ENCODE peak calls at places on chromosomes 2 and 18, in six cellular contexts. One of them, this sample, is unnamed.

GRCh38 chr2:74576830-74577229 is 22.3 kb downstream of the DOK1 start:
- DNase-seq in activated B cell treated with CpG ODN at 0.5 μM for 24 hours: no peak
- DNase-seq in epithelial cell of esophagus: peak; percentile 28
- DNase-seq in left lung: peak; percentile 51
- DNase-seq in HFFc6: peak; percentile 90
- DNase-seq in CD8-positive, alpha-beta T cell: no peak
- DNase-seq in this sample: no peak

GRCh38 chr18:27005589-27005988 is 140.1 kb upstream of the AQP4 start:
- DNase-seq in activated B cell treated with CpG ODN at 0.5 μM for 24 hours: no peak
- DNase-seq in epithelial cell of esophagus: peak; percentile 30
- DNase-seq in left lung: no peak
- DNase-seq in HFFc6: no peak
- DNase-seq in CD8-positive, alpha-beta T cell: no peak
- DNase-seq in this sample: no peak

GRCh38 chr2:85259101-85259590 is 68.6 kb downstream of the TGOLN2 start:
- DNase-seq in activated B cell treated with CpG ODN at 0.5 μM for 24 hours: no peak
- DNase-seq in epithelial cell of esophagus: peak; percentile 34
- DNase-seq in left lung: no peak
- DNase-seq in HFFc6: peak; percentile 50
- DNase-seq in CD8-positive, alpha-beta T cell: no peak
- DNase-seq in this sample: no peak

GRCh38 chr2:231861538-231861937 is 64.7 kb downstream of the NPPC start:
- DNase-seq in activated B cell treated with CpG ODN at 0.5 μM for 24 hours: no peak
- DNase-seq in epithelial cell of esophagus: no peak
- DNase-seq in left lung: no peak
- DNase-seq in HFFc6: no peak
- DNase-seq in CD8-positive, alpha-beta T cell: no peak
- DNase-seq in this sample: no peak

GRCh38 chr2:83665894-83666293 is 793.2 kb downstream of the SUCLG1 start:
- DNase-seq in activated B cell treated with CpG ODN at 0.5 μM for 24 hours: no peak
- DNase-seq in epithelial cell of esophagus: peak; percentile 89
- DNase-seq in left lung: no peak
- DNase-seq in HFFc6: no peak
- DNase-seq in CD8-positive, alpha-beta T cell: no peak
- DNase-seq in this sample: no peak

GRCh38 chr18:9260388-9261380 is 73.9 kb upstream of the TWSG1 start:
- DNase-seq in activated B cell treated with CpG ODN at 0.5 μM for 24 hours: no peak
- DNase-seq in epithelial cell of esophagus: no peak
- DNase-seq in left lung: no peak
- DNase-seq in HFFc6: no peak
- DNase-seq in CD8-positive, alpha-beta T cell: no peak
- DNase-seq in this sample: no peak

GRCh38 chr18:47847635-47848034 is 82.8 kb downstream of the SMAD2 start:
- DNase-seq in activated B cell treated with CpG ODN at 0.5 μM for 24 hours: no peak
- DNase-seq in epithelial cell of esophagus: no peak
- DNase-seq in left lung: no peak
- DNase-seq in HFFc6: no peak
- DNase-seq in CD8-positive, alpha-beta T cell: no peak
- DNase-seq in this sample: no peak

GRCh38 chr2:206274434-206275273 is at the start of gene ZDBF2:
- DNase-seq in activated B cell treated with CpG ODN at 0.5 μM for 24 hours: peak; percentile 58
- DNase-seq in epithelial cell of esophagus: peak; percentile 46
- DNase-seq in left lung: no peak
- DNase-seq in HFFc6: peak; percentile 17
- DNase-seq in CD8-positive, alpha-beta T cell: peak; percentile 16
- DNase-seq in this sample: no peak

GRCh38 chr2:45287040-45287439 is 277.8 kb upstream of the SIX2 start:
- DNase-seq in activated B cell treated with CpG ODN at 0.5 μM for 24 hours: no peak
- DNase-seq in epithelial cell of esophagus: no peak
- DNase-seq in left lung: no peak
- DNase-seq in HFFc6: no peak
- DNase-seq in CD8-positive, alpha-beta T cell: no peak
- DNase-seq in this sample: no peak

GRCh38 chr2:104504331-104505073 is 349.4 kb upstream of the POU3F3 start:
- DNase-seq in activated B cell treated with CpG ODN at 0.5 μM for 24 hours: no peak
- DNase-seq in epithelial cell of esophagus: no peak
- DNase-seq in left lung: no peak
- DNase-seq in HFFc6: no peak
- DNase-seq in CD8-positive, alpha-beta T cell: no peak
- DNase-seq in this sample: peak; percentile 16

GRCh38 chr2:149223472-149224062 is 106.8 kb upstream of the LYPD6 start:
- DNase-seq in activated B cell treated with CpG ODN at 0.5 μM for 24 hours: no peak
- DNase-seq in epithelial cell of esophagus: no peak
- DNase-seq in left lung: no peak
- DNase-seq in HFFc6: no peak
- DNase-seq in CD8-positive, alpha-beta T cell: no peak
- DNase-seq in this sample: no peak

GRCh38 chr18:22846088-22846683 is 86.9 kb upstream of the RBBP8 start:
- DNase-seq in activated B cell treated with CpG ODN at 0.5 μM for 24 hours: no peak
- DNase-seq in epithelial cell of esophagus: peak; percentile 54
- DNase-seq in left lung: no peak
- DNase-seq in HFFc6: no peak
- DNase-seq in CD8-positive, alpha-beta T cell: no peak
- DNase-seq in this sample: no peak

GRCh38 chr2:144382848-144383247 is 137.1 kb downstream of the ZEB2 start:
- DNase-seq in activated B cell treated with CpG ODN at 0.5 μM for 24 hours: no peak
- DNase-seq in epithelial cell of esophagus: no peak
- DNase-seq in left lung: no peak
- DNase-seq in HFFc6: no peak
- DNase-seq in CD8-positive, alpha-beta T cell: no peak
- DNase-seq in this sample: no peak

GRCh38 chr2:236768393-236769140 is 198.9 kb downstream of the ACKR3 start:
- DNase-seq in activated B cell treated with CpG ODN at 0.5 μM for 24 hours: no peak
- DNase-seq in epithelial cell of esophagus: no peak
- DNase-seq in left lung: no peak
- DNase-seq in HFFc6: peak; percentile 81
- DNase-seq in CD8-positive, alpha-beta T cell: no peak
- DNase-seq in this sample: no peak

GRCh38 chr18:78571063-78571785 is 408.4 kb upstream of the SALL3 start:
- DNase-seq in activated B cell treated with CpG ODN at 0.5 μM for 24 hours: no peak
- DNase-seq in epithelial cell of esophagus: no peak
- DNase-seq in left lung: no peak
- DNase-seq in HFFc6: no peak
- DNase-seq in CD8-positive, alpha-beta T cell: no peak
- DNase-seq in this sample: no peak

GRCh38 chr2:238876232-238876630 is 28.3 kb downstream of the TWIST2 start:
- DNase-seq in activated B cell treated with CpG ODN at 0.5 μM for 24 hours: no peak
- DNase-seq in epithelial cell of esophagus: no peak
- DNase-seq in left lung: no peak
- DNase-seq in HFFc6: no peak
- DNase-seq in CD8-positive, alpha-beta T cell: no peak
- DNase-seq in this sample: no peak

GRCh38 chr2:42959148-42959992 is 167.0 kb upstream of the HAAO start:
- DNase-seq in activated B cell treated with CpG ODN at 0.5 μM for 24 hours: no peak
- DNase-seq in epithelial cell of esophagus: no peak
- DNase-seq in left lung: no peak
- DNase-seq in HFFc6: no peak
- DNase-seq in CD8-positive, alpha-beta T cell: no peak
- DNase-seq in this sample: no peak

GRCh38 chr2:183063083-183063482 is 15.5 kb upstream of the DUSP19 start:
- DNase-seq in activated B cell treated with CpG ODN at 0.5 μM for 24 hours: no peak
- DNase-seq in epithelial cell of esophagus: no peak
- DNase-seq in left lung: no peak
- DNase-seq in HFFc6: peak; percentile 85
- DNase-seq in CD8-positive, alpha-beta T cell: no peak
- DNase-seq in this sample: no peak

GRCh38 chr2:226798422-226799210 is 1.0 kb downstream of the IRS1 start:
- DNase-seq in activated B cell treated with CpG ODN at 0.5 μM for 24 hours: peak; percentile 56
- DNase-seq in epithelial cell of esophagus: peak; percentile 58
- DNase-seq in left lung: peak; percentile 59
- DNase-seq in HFFc6: peak; percentile 44
- DNase-seq in CD8-positive, alpha-beta T cell: peak; percentile 40
- DNase-seq in this sample: no peak

GRCh38 chr2:56239437-56239836 is 55.6 kb downstream of the CCDC85A start:
- DNase-seq in activated B cell treated with CpG ODN at 0.5 μM for 24 hours: no peak
- DNase-seq in epithelial cell of esophagus: no peak
- DNase-seq in left lung: no peak
- DNase-seq in HFFc6: peak; percentile 83
- DNase-seq in CD8-positive, alpha-beta T cell: no peak
- DNase-seq in this sample: no peak

GRCh38 chr18:35754464-35754863 is 172.9 kb downstream of the GALNT1 start:
- DNase-seq in activated B cell treated with CpG ODN at 0.5 μM for 24 hours: no peak
- DNase-seq in epithelial cell of esophagus: no peak
- DNase-seq in left lung: no peak
- DNase-seq in HFFc6: no peak
- DNase-seq in CD8-positive, alpha-beta T cell: no peak
- DNase-seq in this sample: no peak

GRCh38 chr2:233247116-233247515 is 4.4 kb upstream of the ATG16L1 start:
- DNase-seq in activated B cell treated with CpG ODN at 0.5 μM for 24 hours: no peak
- DNase-seq in epithelial cell of esophagus: no peak
- DNase-seq in left lung: no peak
- DNase-seq in HFFc6: no peak
- DNase-seq in CD8-positive, alpha-beta T cell: no peak
- DNase-seq in this sample: no peak

GRCh38 chr2:86072271-86072858 is 33.3 kb downstream of the POLR1A start:
- DNase-seq in activated B cell treated with CpG ODN at 0.5 μM for 24 hours: peak; percentile 38
- DNase-seq in epithelial cell of esophagus: no peak
- DNase-seq in left lung: peak; percentile 68
- DNase-seq in HFFc6: no peak
- DNase-seq in CD8-positive, alpha-beta T cell: no peak
- DNase-seq in this sample: no peak

GRCh38 chr18:56316727-56317126 is 321.7 kb downstream of the TXNL1 start:
- DNase-seq in activated B cell treated with CpG ODN at 0.5 μM for 24 hours: no peak
- DNase-seq in epithelial cell of esophagus: no peak
- DNase-seq in left lung: no peak
- DNase-seq in HFFc6: no peak
- DNase-seq in CD8-positive, alpha-beta T cell: no peak
- DNase-seq in this sample: no peak

GRCh38 chr18:56309104-56309503 is 329.3 kb downstream of the TXNL1 start:
- DNase-seq in activated B cell treated with CpG ODN at 0.5 μM for 24 hours: no peak
- DNase-seq in epithelial cell of esophagus: no peak
- DNase-seq in left lung: no peak
- DNase-seq in HFFc6: no peak
- DNase-seq in CD8-positive, alpha-beta T cell: no peak
- DNase-seq in this sample: no peak

GRCh38 chr18:56315363-56315762 is 323.0 kb downstream of the TXNL1 start:
- DNase-seq in activated B cell treated with CpG ODN at 0.5 μM for 24 hours: no peak
- DNase-seq in epithelial cell of esophagus: peak; percentile 75
- DNase-seq in left lung: no peak
- DNase-seq in HFFc6: peak; percentile 50
- DNase-seq in CD8-positive, alpha-beta T cell: no peak
- DNase-seq in this sample: no peak

GRCh38 chr18:56312554-56312953 is 325.8 kb downstream of the TXNL1 start:
- DNase-seq in activated B cell treated with CpG ODN at 0.5 μM for 24 hours: no peak
- DNase-seq in epithelial cell of esophagus: no peak
- DNase-seq in left lung: no peak
- DNase-seq in HFFc6: no peak
- DNase-seq in CD8-positive, alpha-beta T cell: no peak
- DNase-seq in this sample: no peak

DNA sequence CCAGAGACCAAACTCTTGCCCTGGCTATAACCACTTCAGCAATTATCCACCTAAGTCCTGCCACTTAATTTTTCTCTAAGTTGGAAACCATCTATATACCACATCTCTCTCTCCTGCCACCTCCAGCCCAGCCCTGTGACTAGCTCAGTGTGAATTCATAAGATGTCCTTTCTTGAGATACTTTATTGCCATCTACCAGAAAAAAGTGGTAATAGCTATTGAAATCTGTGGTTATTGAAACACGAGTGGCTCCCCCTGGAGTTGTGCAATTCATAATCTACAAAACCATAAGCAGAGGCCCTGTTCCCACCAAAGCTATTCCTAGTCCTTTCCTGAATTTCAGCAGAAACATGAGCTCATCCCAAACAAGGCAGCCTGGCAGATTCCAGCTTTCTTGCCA is 324.0 kb downstream of the TXNL1 start:
- DNase-seq in activated B cell treated with CpG ODN at 0.5 μM for 24 hours: no peak
- DNase-seq in epithelial cell of esophagus: peak; percentile 5
- DNase-seq in left lung: no peak
- DNase-seq in HFFc6: peak; percentile 50
- DNase-seq in CD8-positive, alpha-beta T cell: no peak
- DNase-seq in this sample: no peak
- TF ChIP-seq CTCF in activated B cell treated with CpG ODN at 0.5 μM for 24 hours: no peak
- TF ChIP-seq CTCF in epithelial cell of esophagus: no peak
- TF ChIP-seq CTCF in left lung: no peak
- TF ChIP-seq CTCF in HFFc6: peak; percentile 59
- TF ChIP-seq CTCF in CD8-positive, alpha-beta T cell: no peak
- TF ChIP-seq CTCF in this sample: no peak

DNA sequence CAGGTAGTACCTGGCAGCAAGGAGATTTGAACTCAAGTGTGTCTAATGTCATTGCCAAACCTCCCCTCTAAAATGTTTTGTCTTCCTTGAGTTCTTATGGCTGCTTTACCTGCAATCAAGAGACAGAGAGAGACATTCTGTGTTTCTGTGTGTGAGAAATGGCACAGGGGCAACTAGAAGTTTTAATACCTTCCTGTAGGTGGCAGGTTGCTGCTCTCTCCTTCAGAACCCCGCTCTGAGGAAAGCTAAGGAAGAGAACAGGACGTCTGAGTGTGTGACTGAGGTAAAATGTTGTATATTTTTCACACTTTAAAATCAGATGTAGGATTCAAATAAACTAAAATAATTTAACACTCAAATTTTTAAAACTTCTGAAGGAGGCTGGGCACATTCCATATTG is 19.2 kb downstream of the DTNA start:
- DNase-seq in activated B cell treated with CpG ODN at 0.5 μM for 24 hours: no peak
- DNase-seq in epithelial cell of esophagus: peak; percentile 65
- DNase-seq in left lung: no peak
- DNase-seq in HFFc6: peak; percentile 20
- DNase-seq in CD8-positive, alpha-beta T cell: no peak
- DNase-seq in this sample: no peak
- TF ChIP-seq CTCF in activated B cell treated with CpG ODN at 0.5 μM for 24 hours: no peak
- TF ChIP-seq CTCF in epithelial cell of esophagus: peak; percentile 85
- TF ChIP-seq CTCF in left lung: peak; percentile 25
- TF ChIP-seq CTCF in HFFc6: peak; percentile 78
- TF ChIP-seq CTCF in CD8-positive, alpha-beta T cell: peak; percentile 28
- TF ChIP-seq CTCF in this sample: peak; percentile 34

GRCh38 chr2:174691203-174691779 is 73.0 kb downstream of the CHRNA1 start:
- DNase-seq in activated B cell treated with CpG ODN at 0.5 μM for 24 hours: no peak
- DNase-seq in epithelial cell of esophagus: no peak
- DNase-seq in left lung: no peak
- DNase-seq in HFFc6: no peak
- DNase-seq in CD8-positive, alpha-beta T cell: no peak
- DNase-seq in this sample: no peak
- TF ChIP-seq CTCF in activated B cell treated with CpG ODN at 0.5 μM for 24 hours: no peak
- TF ChIP-seq CTCF in epithelial cell of esophagus: no peak
- TF ChIP-seq CTCF in left lung: no peak
- TF ChIP-seq CTCF in HFFc6: no peak
- TF ChIP-seq CTCF in CD8-positive, alpha-beta T cell: no peak
- TF ChIP-seq CTCF in this sample: no peak

DNA sequence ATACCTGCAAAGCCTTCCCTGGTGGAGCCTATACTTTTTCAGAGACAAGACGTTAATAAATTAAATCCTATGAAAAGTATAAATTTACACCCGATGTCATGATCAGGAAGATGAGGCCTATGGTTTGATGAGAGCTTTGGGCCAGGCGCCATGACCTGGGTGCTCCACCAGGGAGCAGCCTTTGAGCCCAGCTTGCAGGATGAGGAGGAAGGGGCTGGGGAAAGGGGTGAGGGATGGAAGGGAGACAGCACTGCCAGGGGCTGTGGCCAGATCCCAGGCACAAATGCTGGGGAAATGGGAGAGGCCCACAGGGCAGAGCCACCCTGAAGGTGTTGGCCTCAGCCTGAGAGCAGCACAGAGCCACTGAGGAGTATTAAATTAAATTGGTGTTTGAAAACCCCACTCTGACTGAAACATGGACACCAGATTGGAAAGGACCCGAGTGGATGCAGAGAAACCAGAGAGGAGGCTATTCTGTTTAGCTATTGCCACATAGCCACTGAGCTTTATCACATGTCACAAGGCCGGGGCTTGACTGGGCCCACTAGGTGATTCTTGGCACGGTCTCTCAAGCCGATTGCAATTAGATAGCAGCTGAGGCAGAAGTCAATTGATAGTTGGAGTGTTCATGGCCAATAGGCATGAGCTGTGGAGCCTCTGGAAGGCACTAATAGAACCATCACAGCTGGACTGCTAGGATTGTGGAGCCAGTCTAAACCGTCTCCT is 9.6 kb upstream of the FAHD2A start:
- DNase-seq in activated B cell treated with CpG ODN at 0.5 μM for 24 hours: no peak
- DNase-seq in epithelial cell of esophagus: no peak
- DNase-seq in left lung: no peak
- DNase-seq in HFFc6: no peak
- DNase-seq in CD8-positive, alpha-beta T cell: no peak
- DNase-seq in this sample: no peak
- TF ChIP-seq CTCF in activated B cell treated with CpG ODN at 0.5 μM for 24 hours: no peak
- TF ChIP-seq CTCF in epithelial cell of esophagus: no peak
- TF ChIP-seq CTCF in left lung: no peak
- TF ChIP-seq CTCF in HFFc6: peak; percentile 55
- TF ChIP-seq CTCF in CD8-positive, alpha-beta T cell: no peak
- TF ChIP-seq CTCF in this sample: no peak